ENCODE peak calls at places on chromosomes 16 and 17, in nine cellular contexts. One of them, this sample, is unnamed.

GRCh38 chr16:73054732-73055481 is 7.0 kb upstream of the ZFHX3 start:
- DNase-seq in astrocyte of the spinal cord: peak; percentile 70
- DNase-seq in nephron progenitor cell: no peak
- DNase-seq in GM10248: no peak
- DNase-seq in PC-9: peak; percentile 62
- DNase-seq in HFFc6: peak; percentile 50
- DNase-seq in BJ: no peak
- DNase-seq in left ventricle myocardium inferior: no peak
- DNase-seq in stomach: no peak
- DNase-seq in this sample: no peak

GRCh38 chr16:19286827-19287226 is 1.3 kb downstream of the CLEC19A start:
- DNase-seq in astrocyte of the spinal cord: no peak
- DNase-seq in nephron progenitor cell: no peak
- DNase-seq in GM10248: no peak
- DNase-seq in PC-9: no peak
- DNase-seq in HFFc6: no peak
- DNase-seq in BJ: no peak
- DNase-seq in left ventricle myocardium inferior: no peak
- DNase-seq in stomach: no peak
- DNase-seq in this sample: no peak

GRCh38 chr16:73058616-73059409 is 10.9 kb upstream of the ZFHX3 start:
- DNase-seq in astrocyte of the spinal cord: no peak
- DNase-seq in nephron progenitor cell: peak; percentile 75
- DNase-seq in GM10248: peak; percentile 51
- DNase-seq in PC-9: peak; percentile 34
- DNase-seq in HFFc6: no peak
- DNase-seq in BJ: no peak
- DNase-seq in left ventricle myocardium inferior: peak; percentile 39
- DNase-seq in stomach: peak; percentile 43
- DNase-seq in this sample: no peak

GRCh38 chr17:57747221-57748017 is 2.3 kb upstream of the CCDC182 start:
- DNase-seq in astrocyte of the spinal cord: peak; percentile 74
- DNase-seq in nephron progenitor cell: no peak
- DNase-seq in GM10248: peak; percentile 68
- DNase-seq in PC-9: peak; percentile 15
- DNase-seq in HFFc6: peak; percentile 41
- DNase-seq in BJ: peak; percentile 9
- DNase-seq in left ventricle myocardium inferior: no peak
- DNase-seq in stomach: peak; percentile 38
- DNase-seq in this sample: peak; percentile 37

GRCh38 chr17:3843935-3844516 is 2.0 kb downstream of the NCBP3 start:
- DNase-seq in astrocyte of the spinal cord: peak; percentile 14
- DNase-seq in nephron progenitor cell: peak; percentile 36
- DNase-seq in GM10248: peak; percentile 61
- DNase-seq in PC-9: peak; percentile 59
- DNase-seq in HFFc6: peak; percentile 7
- DNase-seq in BJ: no peak
- DNase-seq in left ventricle myocardium inferior: no peak
- DNase-seq in stomach: peak; percentile 57
- DNase-seq in this sample: no peak

GRCh38 chr16:28324235-28324886 is 32.0 kb downstream of the SBK1 start:
- DNase-seq in astrocyte of the spinal cord: no peak
- DNase-seq in nephron progenitor cell: no peak
- DNase-seq in GM10248: no peak
- DNase-seq in PC-9: no peak
- DNase-seq in HFFc6: no peak
- DNase-seq in BJ: no peak
- DNase-seq in left ventricle myocardium inferior: no peak
- DNase-seq in stomach: peak; percentile 25
- DNase-seq in this sample: no peak

GRCh38 chr17:11269210-11269609 is 28.2 kb downstream of the SHISA6 start:
- DNase-seq in astrocyte of the spinal cord: no peak
- DNase-seq in nephron progenitor cell: no peak
- DNase-seq in GM10248: no peak
- DNase-seq in PC-9: no peak
- DNase-seq in HFFc6: no peak
- DNase-seq in BJ: no peak
- DNase-seq in left ventricle myocardium inferior: no peak
- DNase-seq in stomach: no peak
- DNase-seq in this sample: no peak

GRCh38 chr16:89191033-89191900 is 9.1 kb downstream of the SLC22A31 start:
- DNase-seq in astrocyte of the spinal cord: no peak
- DNase-seq in nephron progenitor cell: no peak
- DNase-seq in GM10248: no peak
- DNase-seq in PC-9: no peak
- DNase-seq in HFFc6: no peak
- DNase-seq in BJ: no peak
- DNase-seq in left ventricle myocardium inferior: no peak
- DNase-seq in stomach: no peak
- DNase-seq in this sample: no peak

GRCh38 chr17:26792486-26792885 is 501.4 kb upstream of the WSB1 start:
- DNase-seq in astrocyte of the spinal cord: peak; percentile 66
- DNase-seq in nephron progenitor cell: no peak
- DNase-seq in GM10248: no peak
- DNase-seq in PC-9: no peak
- DNase-seq in HFFc6: no peak
- DNase-seq in BJ: peak; percentile 16
- DNase-seq in left ventricle myocardium inferior: no peak
- DNase-seq in stomach: no peak
- DNase-seq in this sample: peak; percentile 12

GRCh38 chr17:82520041-82520910 is 744 bp downstream of the FOXK2 start:
- DNase-seq in astrocyte of the spinal cord: no peak
- DNase-seq in nephron progenitor cell: peak; percentile 50
- DNase-seq in GM10248: peak; percentile 45
- DNase-seq in PC-9: no peak
- DNase-seq in HFFc6: no peak
- DNase-seq in BJ: no peak
- DNase-seq in left ventricle myocardium inferior: peak; percentile 20
- DNase-seq in stomach: no peak
- DNase-seq in this sample: no peak

GRCh38 chr17:36529121-36529520 is 5.5 kb downstream of the MYO19 start:
- DNase-seq in astrocyte of the spinal cord: peak; percentile 22
- DNase-seq in nephron progenitor cell: no peak
- DNase-seq in GM10248: no peak
- DNase-seq in PC-9: no peak
- DNase-seq in HFFc6: peak; percentile 76
- DNase-seq in BJ: peak; percentile 8
- DNase-seq in left ventricle myocardium inferior: no peak
- DNase-seq in stomach: no peak
- DNase-seq in this sample: no peak

GRCh38 chr17:19379306-19380075 is 1.2 kb downstream of the MAPK7 start:
- DNase-seq in astrocyte of the spinal cord: no peak
- DNase-seq in nephron progenitor cell: no peak
- DNase-seq in GM10248: no peak
- DNase-seq in PC-9: no peak
- DNase-seq in HFFc6: no peak
- DNase-seq in BJ: no peak
- DNase-seq in left ventricle myocardium inferior: no peak
- DNase-seq in stomach: no peak
- DNase-seq in this sample: no peak

GRCh38 chr16:77307764-77308561 is 108.8 kb downstream of the SYCE1L start:
- DNase-seq in astrocyte of the spinal cord: peak; percentile 50
- DNase-seq in nephron progenitor cell: no peak
- DNase-seq in GM10248: no peak
- DNase-seq in PC-9: no peak
- DNase-seq in HFFc6: no peak
- DNase-seq in BJ: no peak
- DNase-seq in left ventricle myocardium inferior: no peak
- DNase-seq in stomach: no peak
- DNase-seq in this sample: no peak

GRCh38 chr17:67754001-67754400 is 36.3 kb downstream of the NOL11 start:
- DNase-seq in astrocyte of the spinal cord: no peak
- DNase-seq in nephron progenitor cell: no peak
- DNase-seq in GM10248: no peak
- DNase-seq in PC-9: no peak
- DNase-seq in HFFc6: no peak
- DNase-seq in BJ: no peak
- DNase-seq in left ventricle myocardium inferior: no peak
- DNase-seq in stomach: no peak
- DNase-seq in this sample: no peak

GRCh38 chr16:65532218-65532617 is 410.4 kb upstream of the CDH11 start:
- DNase-seq in astrocyte of the spinal cord: no peak
- DNase-seq in nephron progenitor cell: no peak
- DNase-seq in GM10248: no peak
- DNase-seq in PC-9: no peak
- DNase-seq in HFFc6: no peak
- DNase-seq in BJ: no peak
- DNase-seq in left ventricle myocardium inferior: no peak
- DNase-seq in stomach: no peak
- DNase-seq in this sample: no peak

GRCh38 chr17:33973491-33973890 is 281.6 kb upstream of the CCL2 start:
- DNase-seq in astrocyte of the spinal cord: no peak
- DNase-seq in nephron progenitor cell: no peak
- DNase-seq in GM10248: no peak
- DNase-seq in PC-9: no peak
- DNase-seq in HFFc6: no peak
- DNase-seq in BJ: no peak
- DNase-seq in left ventricle myocardium inferior: no peak
- DNase-seq in stomach: peak; percentile 57
- DNase-seq in this sample: no peak

GRCh38 chr17:21042434-21043295 is at the start of gene USP22:
- DNase-seq in astrocyte of the spinal cord: no peak
- DNase-seq in nephron progenitor cell: peak; percentile 97
- DNase-seq in GM10248: peak; percentile 92
- DNase-seq in PC-9: no peak
- DNase-seq in HFFc6: no peak
- DNase-seq in BJ: no peak
- DNase-seq in left ventricle myocardium inferior: no peak
- DNase-seq in stomach: peak; percentile 31
- DNase-seq in this sample: no peak

GRCh38 chr17:77821114-77821513 is 137.4 kb upstream of the TNRC6C start:
- DNase-seq in astrocyte of the spinal cord: no peak
- DNase-seq in nephron progenitor cell: peak; percentile 26
- DNase-seq in GM10248: no peak
- DNase-seq in PC-9: no peak
- DNase-seq in HFFc6: no peak
- DNase-seq in BJ: no peak
- DNase-seq in left ventricle myocardium inferior: no peak
- DNase-seq in stomach: no peak
- DNase-seq in this sample: no peak

GRCh38 chr17:40035162-40035559 is 19.0 kb downstream of the MED24 start:
- DNase-seq in astrocyte of the spinal cord: peak; percentile 53
- DNase-seq in nephron progenitor cell: peak; percentile 74
- DNase-seq in GM10248: no peak
- DNase-seq in PC-9: no peak
- DNase-seq in HFFc6: no peak
- DNase-seq in BJ: no peak
- DNase-seq in left ventricle myocardium inferior: no peak
- DNase-seq in stomach: no peak
- DNase-seq in this sample: no peak
- TF ChIP-seq CTCF in astrocyte of the spinal cord: peak; percentile 95
- TF ChIP-seq CTCF in nephron progenitor cell: peak; percentile 71
- TF ChIP-seq CTCF in GM10248: peak; percentile 15
- TF ChIP-seq CTCF in PC-9: peak; percentile 40
- TF ChIP-seq CTCF in HFFc6: peak; percentile 69
- TF ChIP-seq CTCF in BJ: peak; percentile 79
- TF ChIP-seq CTCF in left ventricle myocardium inferior: peak; percentile 50
- TF ChIP-seq CTCF in stomach: peak; percentile 22
- TF ChIP-seq CTCF in this sample: peak; percentile 83

GRCh38 chr17:61492759-61493526 is 40.7 kb downstream of the TBX4 start:
- DNase-seq in astrocyte of the spinal cord: no peak
- DNase-seq in nephron progenitor cell: no peak
- DNase-seq in GM10248: no peak
- DNase-seq in PC-9: no peak
- DNase-seq in HFFc6: peak; percentile 74
- DNase-seq in BJ: peak; percentile 85
- DNase-seq in left ventricle myocardium inferior: no peak
- DNase-seq in stomach: no peak
- DNase-seq in this sample: no peak
- TF ChIP-seq CTCF in astrocyte of the spinal cord: no peak
- TF ChIP-seq CTCF in nephron progenitor cell: no peak
- TF ChIP-seq CTCF in GM10248: no peak
- TF ChIP-seq CTCF in PC-9: no peak
- TF ChIP-seq CTCF in HFFc6: peak; percentile 63
- TF ChIP-seq CTCF in BJ: peak; percentile 39
- TF ChIP-seq CTCF in left ventricle myocardium inferior: no peak
- TF ChIP-seq CTCF in stomach: no peak
- TF ChIP-seq CTCF in this sample: no peak

DNA sequence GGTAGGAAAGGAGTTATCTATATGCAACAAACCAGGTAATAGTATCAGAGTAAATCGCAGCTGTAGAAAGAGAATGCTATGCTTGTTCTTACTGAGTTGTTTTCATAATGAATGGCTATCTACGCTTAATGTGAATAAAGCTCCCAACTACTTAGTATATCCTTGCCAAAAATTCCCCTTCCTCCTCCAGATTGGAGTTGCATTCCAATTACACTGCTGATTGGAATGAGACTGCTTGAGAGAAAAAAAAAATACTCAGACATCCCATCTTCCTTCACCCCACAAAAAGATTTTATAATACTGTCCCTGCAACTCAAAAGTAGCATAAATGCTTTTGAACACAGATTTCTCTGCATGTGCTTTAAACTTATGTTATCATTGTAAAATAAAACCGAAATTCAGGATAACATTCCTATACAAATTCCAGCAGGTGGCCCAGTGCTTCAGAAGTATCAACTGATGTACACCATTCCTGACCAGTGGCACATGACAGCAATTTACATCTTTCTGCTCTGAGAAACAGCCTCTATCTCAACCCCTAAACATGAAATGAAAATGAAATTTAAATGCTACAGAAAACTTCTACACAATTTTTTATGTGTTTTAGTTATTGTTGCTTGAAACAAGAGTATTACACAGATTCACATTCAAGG is 47.0 kb downstream of the SMURF2 start:
- DNase-seq in astrocyte of the spinal cord: peak; percentile 53
- DNase-seq in nephron progenitor cell: no peak
- DNase-seq in GM10248: no peak
- DNase-seq in PC-9: no peak
- DNase-seq in HFFc6: peak; percentile 50
- DNase-seq in BJ: peak; percentile 48
- DNase-seq in left ventricle myocardium inferior: no peak
- DNase-seq in stomach: no peak
- DNase-seq in this sample: no peak
- TF ChIP-seq CTCF in astrocyte of the spinal cord: no peak
- TF ChIP-seq CTCF in nephron progenitor cell: no peak
- TF ChIP-seq CTCF in GM10248: no peak
- TF ChIP-seq CTCF in PC-9: no peak
- TF ChIP-seq CTCF in HFFc6: peak; percentile 11
- TF ChIP-seq CTCF in BJ: no peak
- TF ChIP-seq CTCF in left ventricle myocardium inferior: no peak
- TF ChIP-seq CTCF in stomach: no peak
- TF ChIP-seq CTCF in this sample: no peak

DNA sequence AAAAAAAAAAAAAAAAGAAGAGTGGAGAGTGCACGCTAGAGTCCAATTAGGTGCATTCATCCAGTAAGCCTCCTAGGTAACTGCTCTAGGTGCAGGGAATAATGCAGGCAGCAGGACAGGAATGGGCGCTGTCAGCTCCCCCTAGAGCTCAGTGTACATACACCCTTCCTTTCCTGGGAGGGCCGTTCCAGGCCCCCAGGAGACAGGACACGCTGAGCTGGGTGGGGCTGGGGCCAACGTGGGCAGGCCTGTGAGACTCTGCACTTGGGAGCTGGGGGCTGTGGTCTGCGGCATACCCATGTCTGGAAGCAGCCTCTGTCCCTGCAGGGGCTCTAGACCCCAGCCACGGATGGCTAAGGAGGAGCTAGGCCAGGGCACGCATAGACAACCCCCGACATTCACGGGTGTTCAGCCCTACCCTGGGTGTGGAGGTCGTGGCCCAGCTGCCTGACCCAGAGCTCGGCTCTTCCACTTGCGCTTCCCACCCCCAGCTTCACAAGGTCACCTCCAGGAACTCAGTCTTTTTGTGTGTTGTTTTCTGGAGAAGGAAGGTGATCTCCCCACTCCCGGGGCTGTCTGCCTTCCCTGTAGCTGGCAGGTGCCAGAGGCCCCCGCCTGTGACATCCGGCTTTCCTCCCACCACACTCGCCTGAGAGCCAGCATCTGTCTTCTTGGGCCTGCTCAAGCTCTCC is 985 bp upstream of the ANTKMT start:
- DNase-seq in astrocyte of the spinal cord: no peak
- DNase-seq in nephron progenitor cell: no peak
- DNase-seq in GM10248: no peak
- DNase-seq in PC-9: peak; percentile 43
- DNase-seq in HFFc6: no peak
- DNase-seq in BJ: no peak
- DNase-seq in left ventricle myocardium inferior: no peak
- DNase-seq in stomach: no peak
- DNase-seq in this sample: no peak
- TF ChIP-seq CTCF in astrocyte of the spinal cord: peak; percentile 37
- TF ChIP-seq CTCF in nephron progenitor cell: no peak
- TF ChIP-seq CTCF in GM10248: peak; percentile 28
- TF ChIP-seq CTCF in PC-9: no peak
- TF ChIP-seq CTCF in HFFc6: peak; percentile 26
- TF ChIP-seq CTCF in BJ: peak; percentile 45
- TF ChIP-seq CTCF in left ventricle myocardium inferior: peak; percentile 21
- TF ChIP-seq CTCF in stomach: no peak
- TF ChIP-seq CTCF in this sample: peak; percentile 30